ENCODE peak calls at places on chromosomes 4 and X, in four cellular contexts. T is dorsolateral prefrontal cortex, N is Peyer's patch, B is adrenal gland. P is an unnamed sample.

GRCh38 chr4:173381610-173382009 is 10.9 kb downstream of the SAP30 start:
- DNase-seq in B (no peak), T (no peak), N (no peak), P (no peak)

GRCh38 chr4:336099-336892 is 1.3 kb upstream of the ZNF141 start:
- DNase-seq in B (peak; percentile 53), N (no peak), T (no peak), P (peak; percentile 35)

GRCh38 chr4:104493071-104493831 is 1.4 kb downstream of the CXXC4 start:
- DNase-seq in T (no peak), B (no peak), N (no peak), P (no peak)

GRCh38 chrX:47184486-47184885 is 9.1 kb upstream of the UBA1 start:
- DNase-seq in T (no peak), N (no peak), B (no peak), P (no peak)

GRCh38 chrX:15399901-15400500 is 15.8 kb upstream of the VEGFD start:
- DNase-seq in T (no peak), N (no peak), B (no peak), P (no peak)

GRCh38 chr4:120209706-120210105 is 143.1 kb upstream of the MAD2L1 start:
- DNase-seq in B (no peak), N (no peak), T (no peak), P (no peak)

GRCh38 chrX:107673933-107674479 is 45.7 kb downstream of the PRPS1 start:
- DNase-seq in N (peak; percentile 95), T (no peak), B (peak; percentile 75), P (peak; percentile 80)

GRCh38 chrX:49226946-49227345 is 6.2 kb downstream of the CACNA1F start:
- DNase-seq in T (no peak), N (no peak), B (no peak), P (no peak)

GRCh38 chrX:8811611-8812010 is 10.4 kb upstream of the FAM9A start:
- DNase-seq in N (no peak), T (no peak), B (no peak), P (no peak)

GRCh38 chr4:108166038-108166437 is 2.7 kb downstream of the LEF1 start:
- DNase-seq in N (no peak), T (no peak), B (no peak), P (no peak)

GRCh38 chr4:10866691-10867090 is 182.1 kb upstream of the CLNK start:
- DNase-seq in T (no peak), N (no peak), B (no peak), P (no peak)

GRCh38 chrX:54413753-54414152 is 26.5 kb upstream of the TSR2 start:
- DNase-seq in B (peak; percentile 25), T (no peak), N (no peak), P (no peak)

GRCh38 chrX:67583171-67583570 is 39.4 kb downstream of the AR start:
- DNase-seq in B (no peak), N (no peak), T (no peak), P (no peak)

GRCh38 chrX:151830911-151831310 is 81.8 kb upstream of the MAGEA4 start:
- DNase-seq in T (no peak), B (no peak), N (no peak), P (peak; percentile 3)

GRCh38 chrX:153763298-153763932 is 634 bp upstream of the PLXNB3 start:
- DNase-seq in B (no peak), N (no peak), T (no peak), P (peak; percentile 2)

GRCh38 chr4:612749-613125 is 12.6 kb upstream of the PDE6B start:
- DNase-seq in B (no peak), N (no peak), T (peak; percentile 11), P (no peak)

GRCh38 chr4:132065940-132066495 is 1083.1 kb upstream of the PCDH10 start:
- DNase-seq in N (no peak), T (no peak), B (no peak), P (no peak)

GRCh38 chr4:109185548-109185947 is 116.9 kb downstream of the COL25A1 start:
- DNase-seq in T (no peak), B (no peak), N (no peak), P (no peak)

GRCh38 chr4:165011403-165011802 is 20.4 kb upstream of the TRIM60 start:
- DNase-seq in T (no peak), N (no peak), B (no peak), P (no peak)

GRCh38 chr4:165010991-165011390 is 20.8 kb upstream of the TRIM60 start:
- DNase-seq in B (no peak), T (no peak), N (no peak), P (no peak)

GRCh38 chr4:165013691-165014090 is 18.1 kb upstream of the TRIM60 start:
- DNase-seq in N (no peak), T (no peak), B (no peak), P (no peak)

GRCh38 chr4:165009493-165010227 is 22.1 kb upstream of the TRIM60 start:
- DNase-seq in T (no peak), B (no peak), N (no peak), P (no peak)

DNA sequence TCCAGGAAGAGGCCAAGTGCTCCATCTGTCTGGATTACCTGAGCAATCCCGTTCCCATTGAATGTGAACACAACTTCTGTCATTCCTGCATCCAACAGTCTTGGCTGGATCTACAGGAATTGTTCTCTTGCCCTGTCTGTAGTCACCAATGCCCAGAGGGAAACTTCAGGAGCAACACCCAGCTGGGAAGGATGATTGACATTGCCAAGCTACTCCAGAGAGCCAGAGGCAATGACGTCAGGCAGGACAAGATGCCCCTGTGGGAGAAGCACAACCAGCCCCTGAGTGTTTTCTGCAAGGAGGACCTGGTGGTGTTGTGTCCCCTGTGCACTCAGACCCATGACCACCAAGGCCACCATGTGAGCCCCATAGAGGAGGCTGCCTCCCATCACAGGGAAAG is 21.3 kb upstream of the TRIM60 start:
- DNase-seq in N (no peak), B (no peak), T (no peak), P (no peak)
- H3K27ac ChIP-seq in N (no peak overlapping the region), B (no peak overlapping the region), T (no peak overlapping the region), P (no peak overlapping the region)

DNA sequence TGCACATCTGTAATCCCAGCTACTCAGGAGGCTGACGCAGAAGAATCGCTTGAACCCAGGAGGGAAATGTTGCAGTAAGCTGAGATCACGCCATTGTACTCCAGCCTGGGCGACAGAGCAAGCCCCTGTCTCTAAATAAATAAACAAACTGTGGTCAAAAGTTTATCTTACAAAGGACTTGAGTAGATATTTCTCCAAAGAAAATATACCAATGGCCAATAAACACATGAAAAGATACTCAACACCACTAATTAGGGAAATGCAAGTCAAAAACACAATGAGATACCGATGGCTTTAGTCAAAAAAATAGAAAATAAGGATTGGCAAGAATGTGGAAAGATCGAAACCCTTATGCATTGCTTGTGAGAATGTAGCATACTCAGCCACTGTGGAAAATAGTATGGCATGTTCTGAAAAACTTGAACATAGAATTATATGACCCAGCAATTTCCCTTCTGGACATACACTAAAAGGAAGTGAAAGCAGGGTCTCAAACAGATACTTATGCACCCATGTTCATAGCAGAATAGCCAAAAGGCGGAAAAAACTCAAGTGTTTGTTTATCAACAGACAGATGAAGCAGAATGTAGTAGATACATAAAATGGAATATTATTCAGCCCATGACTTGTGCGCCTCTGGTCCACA is 2.0 kb upstream of the CFAP97 start:
- DNase-seq in B (no peak), T (no peak), N (no peak), P (no peak)
- H3K4me3 ChIP-seq in B (no peak overlapping the region), T (no peak overlapping the region), N (no peak overlapping the region), P (no peak overlapping the region)

DNA sequence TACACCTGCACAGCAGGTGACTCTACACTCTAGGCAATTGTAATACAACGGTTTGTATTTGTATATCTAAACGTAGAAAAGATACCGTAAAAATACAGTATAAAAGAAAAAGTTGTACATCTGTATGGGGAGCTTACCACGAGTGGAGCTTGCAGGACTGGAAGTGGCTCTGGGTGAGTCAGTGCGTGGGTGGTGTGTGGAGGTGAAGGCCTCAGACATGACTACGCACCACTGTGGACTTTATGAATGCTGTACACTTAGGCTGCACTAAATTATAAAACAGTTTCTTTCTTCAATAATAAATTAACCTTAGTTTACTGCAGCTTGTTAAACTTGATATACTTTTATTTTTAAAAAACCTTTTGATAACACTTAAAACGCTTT is 85.0 kb upstream of the FAT1 start:
- DNase-seq in N (no peak), T (no peak), B (peak; percentile 7), P (no peak)
- H3K27ac ChIP-seq in N (no peak overlapping the region), T (no peak overlapping the region), B (no peak overlapping the region), P (no peak overlapping the region)

DNA sequence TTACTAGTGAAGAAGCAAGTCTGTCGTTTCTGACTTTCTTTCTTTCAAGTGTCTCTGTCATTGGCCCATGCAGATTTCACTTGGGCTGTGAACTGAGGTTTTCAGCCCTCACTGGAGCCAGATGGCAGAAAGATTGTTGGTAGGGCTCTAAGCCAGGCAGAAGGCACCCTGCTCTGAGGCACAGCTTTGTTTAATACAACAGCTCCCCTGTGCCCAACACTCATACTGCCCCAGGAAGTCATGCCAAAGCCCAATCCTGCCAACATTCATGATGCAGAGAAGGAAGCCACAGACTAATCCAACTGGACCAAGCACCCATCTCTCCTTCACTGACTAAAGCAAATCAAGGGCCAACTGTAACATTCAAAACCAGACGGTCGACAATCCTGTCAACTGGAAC is 117.1 kb upstream of the FRG1 start:
- DNase-seq in T (peak; percentile 89), N (no peak), B (no peak), P (no peak)
- H3K4me3 ChIP-seq in T (no peak overlapping the region), N (no peak overlapping the region), B (no peak overlapping the region), P (no peak overlapping the region)

GRCh38 chrX:123964155-123964554 is 2.6 kb downstream of the STAG2 start:
- DNase-seq in T (no peak), B (no peak), N (no peak), P (no peak)

GRCh38 chrX:123962006-123962485 is 540 bp downstream of the STAG2 start:
- DNase-seq in N (no peak), B (no peak), T (no peak), P (no peak)

GRCh38 chrX:123961268-123962005 is at the start of gene STAG2:
- DNase-seq in B (peak; percentile 86), T (peak; percentile 63), N (peak; percentile 55), P (peak; percentile 83)

GRCh38 chrX:123960956-123961267 is 594 bp upstream of the STAG2 start:
- DNase-seq in N (no peak), T (no peak), B (no peak), P (no peak)

GRCh38 chrX:123962794-123963373 is 1.4 kb downstream of the STAG2 start:
- DNase-seq in N (peak; percentile 75), B (peak; percentile 93), T (peak; percentile 73), P (peak; percentile 84)
- H3K27ac ChIP-seq in N (peak overlapping the region; percentile 98), B (peak overlapping the region; percentile 97), T (peak overlapping the region; percentile 99), P (peak overlapping the region; percentile 100)

DNA sequence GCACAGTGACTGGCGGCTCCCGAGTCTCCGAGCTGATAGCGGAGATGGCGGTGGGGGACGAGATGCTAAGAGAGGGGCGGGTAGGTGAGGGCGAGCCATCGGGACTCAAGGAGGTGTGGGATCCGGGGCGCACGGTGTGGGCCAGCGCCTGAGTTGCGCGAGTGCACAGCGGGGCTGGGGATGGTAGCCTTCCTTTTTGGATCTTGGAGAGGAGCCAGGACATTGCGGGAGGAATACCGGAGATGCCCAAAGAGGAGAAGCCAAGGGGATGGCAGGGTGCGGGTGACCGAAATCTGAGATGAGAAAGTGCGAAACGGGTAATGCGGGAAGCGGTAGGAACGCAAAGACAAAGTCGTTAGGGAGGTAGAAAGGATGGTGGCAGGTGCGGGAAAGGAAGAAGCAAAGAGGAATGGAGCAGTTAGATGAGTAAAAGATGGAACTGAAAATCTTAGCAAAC is 438 bp upstream of the FAM184B start:
- DNase-seq in N (no peak), T (no peak), B (no peak), P (no peak)
- H3K4me3 ChIP-seq in N (no peak overlapping the region), T (peak overlapping the region; percentile 66), B (no peak overlapping the region), P (peak overlapping the region; percentile 46)

P was measured in heart right ventricle.